ENCODE peak calls at places on chromosomes 2 and 18, in four cellular contexts. M, K, B and Q are unnamed samples.

GRCh38 chr18:9743200-9744016 is 35.3 kb downstream of the RAB31 start:
- DNase-seq in M (peak), K (no peak), B (no peak), Q (no peak)

GRCh38 chr2:230824406-230824978 is 40.2 kb upstream of the ITM2C start:
- DNase-seq in M (no peak), K (peak), B (peak), Q (peak)

GRCh38 chr2:102346381-102347130 is 9.0 kb upstream of the IL18R1 start:
- DNase-seq in M (no peak), K (no peak), B (no peak), Q (no peak)

GRCh38 chr2:71001592-71002570 is 7.2 kb upstream of the TEX261 start:
- DNase-seq in M (no peak), K (peak), B (no peak), Q (peak)

GRCh38 chr18:6441201-6441600 is 26.5 kb upstream of the L3MBTL4 start:
- DNase-seq in M (no peak), K (no peak), B (no peak), Q (no peak)

GRCh38 chr18:10114727-10115463 is 201.1 kb downstream of the VAPA start:
- DNase-seq in M (no peak), K (no peak), B (no peak), Q (no peak)

GRCh38 chr18:3966985-3967856 is 487.9 kb downstream of the DLGAP1 start:
- DNase-seq in M (no peak), K (no peak), B (no peak), Q (no peak)

GRCh38 chr2:75076088-75076487 is 117.6 kb downstream of the POLE4 start:
- DNase-seq in M (no peak), K (no peak), B (no peak), Q (peak)

GRCh38 chr18:908631-909621 is 4.3 kb downstream of the ADCYAP1 start:
- DNase-seq in M (no peak), K (peak), B (peak), Q (peak)

GRCh38 chr2:96117701-96118588 is 1.6 kb upstream of the ADRA2B start:
- DNase-seq in M (no peak), K (peak), B (no peak), Q (no peak)

GRCh38 chr2:136048886-136049832 is 63.7 kb upstream of the DARS1 start:
- DNase-seq in M (no peak), K (no peak), B (no peak), Q (no peak)

GRCh38 chr18:10006261-10006903 is 92.6 kb downstream of the VAPA start:
- DNase-seq in M (no peak), K (peak), B (peak), Q (peak)

GRCh38 chr2:216992056-216992455 is 132.2 kb upstream of the TNP1 start:
- DNase-seq in M (no peak), K (no peak), B (no peak), Q (no peak)

GRCh38 chr2:88748005-88748404 is 56.5 kb downstream of the RPIA start:
- DNase-seq in M (no peak), K (no peak), B (no peak), Q (no peak)

GRCh38 chr18:12076424-12077140 is 17.1 kb upstream of the ANKRD62 start:
- DNase-seq in M (no peak), K (peak), B (peak), Q (peak)

GRCh38 chr18:9905401-9905922 is 8.4 kb upstream of the VAPA start:
- DNase-seq in M (no peak), K (peak), B (no peak), Q (no peak)

GRCh38 chr2:172698041-172698863 is 37.4 kb upstream of the RAPGEF4 start:
- DNase-seq in M (peak), K (no peak), B (peak), Q (no peak)

DNA sequence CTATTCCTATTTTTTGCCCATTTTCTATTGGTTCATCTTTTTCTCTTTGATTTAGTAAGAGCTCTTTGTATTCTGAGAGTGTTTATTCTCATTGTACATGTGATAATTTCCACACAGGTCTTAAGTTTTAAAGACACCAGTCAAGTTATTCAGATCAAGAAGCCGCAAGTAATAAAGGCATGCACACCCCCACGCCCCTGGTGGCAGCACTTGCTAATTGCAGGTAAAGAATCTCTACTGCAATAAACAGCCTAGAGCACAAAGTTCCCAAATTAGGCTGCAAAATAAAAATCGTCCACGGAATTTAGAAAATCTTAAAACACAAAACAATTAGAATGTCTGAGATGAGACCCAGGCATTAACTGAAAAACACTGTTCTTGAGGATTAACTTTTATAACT is 45.2 kb downstream of the ST3GAL5 start:
- DNase-seq in M (no peak), K (peak), B (no peak), Q (peak)
- TF ChIP-seq CTCF in M (peak), K (peak), B (peak), Q (peak)

DNA sequence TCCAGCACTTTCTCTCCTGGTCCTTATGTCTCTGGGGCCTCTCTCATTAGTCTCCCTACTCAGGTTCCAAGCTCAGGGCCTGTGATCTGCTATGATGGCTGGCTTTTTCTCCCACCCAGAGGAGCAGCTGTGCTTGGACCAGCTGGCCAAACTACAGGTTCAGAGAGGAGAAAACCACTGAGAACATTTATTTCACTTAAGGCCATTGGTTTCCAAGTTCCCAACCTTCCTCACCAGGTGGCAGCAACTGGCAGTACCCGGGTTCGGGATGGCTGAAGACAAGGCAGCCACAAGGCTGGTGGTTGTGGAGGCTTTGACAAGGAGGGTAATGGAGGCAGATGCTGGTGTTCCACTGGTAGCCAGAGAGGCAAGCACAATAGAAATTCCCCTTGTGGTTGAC is 29.9 kb upstream of the SELENOI start:
- DNase-seq in M (no peak), K (peak), B (peak), Q (no peak)
- TF ChIP-seq CTCF in M (peak), K (peak), B (peak), Q (no peak)

GRCh38 chr2:134642938-134643337 is 75.9 kb downstream of the TMEM163 start:
- DNase-seq in M (no peak), K (no peak), B (no peak), Q (no peak)
- TF ChIP-seq CTCF in M (no peak), K (no peak), B (no peak), Q (no peak)

GRCh38 chr2:190266314-190266713 is 53.3 kb downstream of the HIBCH start:
- DNase-seq in M (no peak), K (no peak), B (no peak), Q (no peak)

GRCh38 chr2:190267302-190267701 is 52.3 kb downstream of the HIBCH start:
- DNase-seq in M (peak), K (no peak), B (no peak), Q (no peak)

GRCh38 chr2:190256087-190256486 is 63.5 kb downstream of the HIBCH start:
- DNase-seq in M (no peak), K (no peak), B (no peak), Q (no peak)

GRCh38 chr2:190261851-190262250 is 57.8 kb downstream of the HIBCH start:
- DNase-seq in M (no peak), K (no peak), B (no peak), Q (no peak)
- TF ChIP-seq CTCF in M (no peak), K (no peak), B (no peak), Q (no peak)